ENCODE peak calls at places on chromosomes 11 and 22, in five cellular contexts. G, W, X, A and E are unnamed samples.

GRCh38 chr22:38820021-38820420 is 23.8 kb downstream of the NPTXR start:
- DNase-seq in G (no peak), W (no peak), X (no peak), A (no peak), E (no peak)

GRCh38 chr11:44568706-44569473 is 3.4 kb downstream of the CD82 start:
- DNase-seq in G (peak; percentile 17), W (no peak), X (peak; percentile 38), A (no peak), E (no peak)

GRCh38 chr22:35313311-35314121 is 13.8 kb downstream of the TOM1 start:
- DNase-seq in G (no peak), W (peak; percentile 70), X (no peak), A (no peak), E (no peak)

GRCh38 chr22:24120029-24120428 is 61.3 kb upstream of the SUSD2 start:
- DNase-seq in G (no peak), W (no peak), X (no peak), A (no peak), E (no peak)

GRCh38 chr22:39169797-39170466 is 17.5 kb upstream of the CBX7 start:
- DNase-seq in G (no peak), W (no peak), X (no peak), A (no peak), E (no peak)

GRCh38 chr11:119459293-119459976 is 36.5 kb upstream of the THY1 start:
- DNase-seq in G (no peak), W (no peak), X (peak; percentile 41), A (no peak), E (no peak)

GRCh38 chr11:35373284-35373933 is 45.9 kb downstream of the SLC1A2 start:
- DNase-seq in G (no peak), W (peak; percentile 28), X (peak; percentile 22), A (no peak), E (no peak)

GRCh38 chr11:45688472-45689033 is 23.1 kb upstream of the CHST1 start:
- DNase-seq in G (no peak), W (no peak), X (peak; percentile 44), A (no peak), E (no peak)

GRCh38 chr11:131033151-131033651 is 116.9 kb upstream of the SNX19 start:
- DNase-seq in G (no peak), W (peak; percentile 18), X (no peak), A (peak; percentile 12), E (peak; percentile 34)

GRCh38 chr11:66478823-66479740 is 1.2 kb upstream of the DPP3 start:
- DNase-seq in G (peak; percentile 51), W (peak; percentile 24), X (peak; percentile 71), A (peak; percentile 27), E (peak; percentile 48)

GRCh38 chr11:109971184-109971523 is 122.0 kb upstream of the ZC3H12C start:
- DNase-seq in G (no peak), W (no peak), X (no peak), A (no peak), E (no peak)

GRCh38 chr11:34977039-34977906 is 60.9 kb downstream of the PDHX start:
- DNase-seq in G (no peak), W (no peak), X (no peak), A (peak; percentile 33), E (peak; percentile 22)

GRCh38 chr11:111944651-111945051 is 7.5 kb downstream of the DIXDC1 start:
- DNase-seq in G (no peak), W (no peak), X (no peak), A (no peak), E (no peak)

GRCh38 chr11:129458278-129458677 is 82.6 kb downstream of the BARX2 start:
- DNase-seq in G (no peak), W (no peak), X (no peak), A (no peak), E (no peak)

GRCh38 chr11:73463359-73463758 is 87.2 kb downstream of the RELT start:
- DNase-seq in G (no peak), W (no peak), X (no peak), A (no peak), E (no peak)
- TF ChIP-seq JUND in G (no peak), W (no peak), X (no peak), A (no peak), E (no peak)

GRCh38 chr11:62067741-62068140 is 56.1 kb upstream of the INCENP start:
- DNase-seq in G (no peak), W (no peak), X (no peak), A (no peak), E (no peak)

GRCh38 chr11:62061356-62062222 is 62.2 kb upstream of the INCENP start:
- DNase-seq in G (no peak), W (peak; percentile 38), X (no peak), A (no peak), E (peak; percentile 71)

GRCh38 chr11:62062223-62062861 is 61.5 kb upstream of the INCENP start:
- DNase-seq in G (no peak), W (no peak), X (no peak), A (no peak), E (no peak)

GRCh38 chr11:62068730-62069129 is 55.1 kb upstream of the INCENP start:
- DNase-seq in G (no peak), W (no peak), X (no peak), A (no peak), E (no peak)

GRCh38 chr11:62064221-62064620 is 59.6 kb upstream of the INCENP start:
- DNase-seq in G (no peak), W (no peak), X (no peak), A (no peak), E (no peak)
- TF ChIP-seq JUND in G (no peak), W (no peak), X (no peak), A (no peak), E (no peak)

DNA sequence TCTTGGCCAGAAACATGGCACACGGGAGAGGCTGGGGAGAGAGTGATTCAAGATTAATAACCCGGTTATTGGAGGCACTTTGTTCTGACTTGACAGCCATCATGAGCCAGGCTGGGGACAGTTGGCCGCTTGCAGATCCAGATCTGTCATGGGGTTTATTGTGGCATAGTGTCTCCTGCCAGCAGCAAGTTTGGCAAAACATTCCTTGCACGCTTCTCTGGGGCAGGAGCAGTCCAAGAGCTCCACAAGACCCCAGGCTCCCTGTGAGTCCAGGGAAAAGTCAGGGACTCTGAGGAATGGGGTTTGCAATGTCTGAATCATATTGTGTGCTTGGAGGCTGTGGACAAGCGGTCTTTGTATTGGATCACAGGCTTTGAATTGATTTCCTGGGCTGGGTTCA is 270.5 kb downstream of the MIAT start:
- DNase-seq in G (no peak), W (no peak), X (no peak), A (no peak), E (no peak)
- TF ChIP-seq JUND in G (no peak), W (no peak), X (no peak), A (no peak), E (no peak)

GRCh38 chr22:37379716-37380115 is 47.6 kb downstream of the ELFN2 start:
- DNase-seq in G (no peak), W (no peak), X (no peak), A (no peak), E (no peak)

GRCh38 chr22:37381489-37381888 is 45.8 kb downstream of the ELFN2 start:
- DNase-seq in G (no peak), W (no peak), X (no peak), A (no peak), E (no peak)

GRCh38 chr22:37378642-37379058 is 48.6 kb downstream of the ELFN2 start:
- DNase-seq in G (no peak), W (no peak), X (no peak), A (no peak), E (no peak)

GRCh38 chr22:37377927-37378326 is 49.4 kb downstream of the ELFN2 start:
- DNase-seq in G (no peak), W (no peak), X (no peak), A (no peak), E (no peak)

DNA sequence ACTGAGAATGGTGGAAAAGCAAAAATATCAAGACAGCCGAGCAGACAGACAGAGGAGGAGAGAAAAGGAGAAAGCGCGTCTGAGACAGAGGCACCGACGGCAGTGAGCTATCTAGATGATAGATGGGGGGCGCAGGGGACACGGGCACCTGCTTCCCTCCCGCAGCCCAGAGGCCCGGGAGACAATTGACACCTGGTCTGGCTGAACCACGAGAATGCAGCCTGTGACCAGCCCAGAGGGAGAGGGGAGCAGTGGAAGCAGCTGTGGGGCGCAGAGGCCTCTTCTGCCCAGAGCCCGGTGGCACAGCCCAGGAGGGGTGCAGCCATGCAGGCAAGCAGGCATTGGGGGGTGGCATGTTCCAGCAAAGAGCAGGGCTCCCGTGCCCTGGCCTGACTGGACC is 48.2 kb downstream of the ELFN2 start:
- DNase-seq in G (no peak), W (no peak), X (no peak), A (no peak), E (no peak)
- TF ChIP-seq JUND in G (no peak), W (no peak), X (no peak), A (no peak), E (no peak)

DNA sequence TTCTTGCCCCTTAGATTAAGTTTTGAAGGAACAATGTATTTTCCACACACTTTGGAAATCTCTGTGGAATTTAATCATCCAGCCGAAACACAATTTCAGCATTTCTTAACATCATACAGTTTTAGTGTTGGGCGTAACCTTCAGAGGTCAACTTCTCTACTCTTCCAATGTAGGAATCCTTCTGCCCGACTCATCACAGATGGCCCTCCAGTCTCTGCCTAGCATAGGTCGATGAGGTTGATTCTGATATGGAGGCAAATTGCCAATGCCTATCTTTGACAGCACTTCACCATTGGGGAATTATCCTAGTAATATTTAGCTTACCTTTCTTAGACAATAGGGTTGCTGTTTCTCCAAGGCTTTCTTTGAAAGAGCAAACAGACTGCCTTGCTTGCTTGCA is 175.7 kb upstream of the TTC12 start:
- DNase-seq in G (no peak), W (no peak), X (no peak), A (no peak), E (no peak)
- TF ChIP-seq JUND in G (no peak), W (no peak), X (no peak), A (no peak), E (no peak)

DNA sequence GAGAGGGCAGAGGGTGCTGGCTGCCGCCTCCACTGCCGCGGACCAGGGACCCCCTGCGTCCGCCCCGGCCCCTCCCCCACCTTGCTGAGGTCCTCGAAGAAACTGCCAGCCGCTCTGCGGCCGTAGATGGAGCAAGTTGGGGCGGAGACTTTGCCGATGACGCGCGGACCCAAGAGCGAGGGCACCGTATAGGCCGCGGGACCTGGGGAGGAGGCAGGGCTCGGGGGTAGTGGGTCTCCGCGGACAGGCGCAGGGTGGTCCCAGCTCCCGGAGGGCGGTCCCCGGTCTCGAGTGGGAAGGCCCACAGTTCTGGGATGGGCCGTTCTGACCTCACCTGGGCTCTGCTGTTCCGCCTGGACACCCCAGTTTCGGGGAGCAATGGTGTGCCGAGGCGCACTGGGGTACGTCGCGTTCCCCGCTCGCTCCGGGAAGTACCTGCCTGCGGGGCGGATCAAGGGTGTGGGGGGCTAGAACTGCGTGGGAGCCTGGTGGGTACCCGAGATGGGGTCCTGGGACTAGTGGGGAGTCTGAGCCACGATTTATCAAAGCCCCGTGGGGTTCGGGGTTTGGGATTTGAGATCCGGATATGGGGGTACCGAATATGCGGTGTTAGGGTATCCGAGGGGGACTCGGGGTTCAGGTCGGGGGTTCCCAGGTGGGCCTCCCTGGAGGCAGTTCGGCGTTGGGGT is 1.2 kb upstream of the TYMP start:
- DNase-seq in G (no peak), W (peak; percentile 47), X (no peak), A (peak; percentile 76), E (peak; percentile 81)
- TF ChIP-seq JUND in G (no peak), W (peak; percentile 39), X (no peak), A (no peak), E (no peak)

DNA sequence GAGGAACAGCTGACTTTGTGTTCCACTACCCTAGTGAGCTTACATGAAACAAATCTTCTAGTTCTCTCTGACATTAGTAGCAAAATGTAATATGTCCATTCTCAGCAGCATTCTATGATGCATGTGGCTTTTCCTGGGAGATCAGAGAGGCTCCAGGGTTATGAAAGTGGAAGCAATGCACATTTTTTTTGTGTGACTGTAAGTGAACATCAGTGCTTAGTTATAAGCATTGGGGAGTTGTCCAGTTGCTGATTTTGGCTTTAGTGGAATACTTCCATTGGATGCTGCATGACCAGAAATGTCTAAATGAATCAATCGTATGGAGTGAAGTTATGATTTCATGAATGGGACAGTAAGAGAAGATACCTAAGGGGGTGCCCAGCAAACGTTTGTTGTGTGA is 255.9 kb downstream of the FAT3 start:
- DNase-seq in G (no peak), W (no peak), X (no peak), A (no peak), E (no peak)
- TF ChIP-seq JUND in G (no peak), W (no peak), X (no peak), A (no peak), E (no peak)